ENCODE peak calls at places on chromosomes 11 and 22, in five cellular contexts. A is stimulated activated CD8-positive, alpha-beta memory T cell treated with anti-CD3 and anti-CD28 coated beads, Interleukin-2, amount 100 ng/mL, for 48 hours; R is GM20000; Z is fibroblast of the aortic adventitia; T is occipital lobe. L is an unnamed sample.

GRCh38 chr11:73389902-73390301 is 13.7 kb downstream of the RELT start:
- DNase-seq in T (no peak), A (no peak), Z (no peak), R (no peak), L (no peak)

GRCh38 chr22:21650280-21650679 is 8.2 kb downstream of the SDF2L1 start:
- DNase-seq in Z (no peak), R (no peak), A (no peak), T (no peak), L (no peak)

GRCh38 chr11:10295056-10295901 is 1.3 kb upstream of the SBF2 start:
- DNase-seq in T (no peak), Z (no peak), R (no peak), A (no peak), L (no peak)

GRCh38 chr11:61076506-61077304 is 25.6 kb upstream of the CD5 start:
- DNase-seq in T (no peak), R (no peak), Z (no peak), A (no peak), L (no peak)

GRCh38 chr11:68584097-68584496 is 100.2 kb upstream of the GAL start:
- DNase-seq in A (peak), T (no peak), Z (peak), R (peak), L (peak)

GRCh38 chr11:65384301-65384889 is 1.9 kb upstream of the SLC25A45 start:
- DNase-seq in R (no peak), A (no peak), Z (peak), T (no peak), L (no peak)

GRCh38 chr11:79110308-79110707 is 330.5 kb downstream of the TENM4 start:
- DNase-seq in R (no peak), T (no peak), A (no peak), Z (no peak), L (no peak)

GRCh38 chr11:117996058-117996457 is 9.9 kb downstream of the IL10RA start:
- DNase-seq in Z (no peak), T (no peak), R (no peak), A (no peak), L (no peak)

GRCh38 chr11:132058211-132058772 is 687.9 kb downstream of the NTM start:
- DNase-seq in Z (peak), T (peak), A (no peak), R (no peak), L (no peak)

GRCh38 chr22:45672564-45673481 is 1.2 kb downstream of the ATXN10 start:
- DNase-seq in R (no peak), T (no peak), A (no peak), Z (peak), L (no peak)

GRCh38 chr22:46029036-46029435 is 52.1 kb upstream of the WNT7B start:
- DNase-seq in R (no peak), T (no peak), Z (no peak), A (no peak), L (no peak)

GRCh38 chr22:36926721-36927435 is 13.4 kb downstream of the CSF2RB start:
- DNase-seq in Z (no peak), T (no peak), R (no peak), A (no peak), L (no peak)